ENCODE peak calls at places on chromosome 13, in seven cellular contexts. A is psoas muscle; Z is activated CD8-positive, alpha-beta T cell treated with anti-CD3 and anti-CD28 coated beads, Interleukin-2, amount 10 ng/mL, durations not matched to agents 7 days and 5 days; N is NCI-H2107; S is left ventricle myocardium superior; K is mammary epithelial cell; J is SK-N-SH. T is an unnamed sample.

GRCh38 chr13:71672527-71672926 is 194.5 kb downstream of the DACH1 start:
- DNase-seq in K (no peak), S (no peak), J (peak), Z (no peak), A (no peak), N (no peak), T (no peak)

GRCh38 chr13:26300140-26300539 is 46.2 kb downstream of the CDK8 start:
- DNase-seq in S (no peak), J (no peak), A (no peak), N (no peak), K (peak), Z (no peak), T (peak)

GRCh38 chr13:49366841-49367240 is 77.0 kb downstream of the CAB39L start:
- DNase-seq in N (no peak), K (no peak), A (no peak), S (no peak), Z (no peak), J (no peak), T (no peak)

GRCh38 chr13:42930136-42930535 is 61.9 kb downstream of the EPSTI1 start:
- DNase-seq in K (no peak), N (no peak), Z (no peak), A (no peak), S (no peak), J (no peak), T (no peak)

GRCh38 chr13:72920097-72920496 is 138.2 kb downstream of the PIBF1 start:
- DNase-seq in A (peak), J (no peak), N (no peak), K (peak), Z (no peak), S (peak), T (peak)

GRCh38 chr13:75550159-75550567 is 572 bp downstream of the UCHL3 start:
- DNase-seq in N (no peak), S (no peak), A (no peak), Z (peak), K (peak), J (peak), T (peak)

GRCh38 chr13:32311188-32311897 is 3.8 kb downstream of the ZAR1L start:
- DNase-seq in S (no peak), Z (no peak), J (no peak), A (peak), K (no peak), N (no peak), T (no peak)

GRCh38 chr13:68358218-68358817 is 1128.2 kb upstream of the PCDH9 start:
- DNase-seq in Z (no peak), N (no peak), K (no peak), S (no peak), A (no peak), J (no peak), T (no peak)

GRCh38 chr13:33401238-33401637 is 115.7 kb upstream of the STARD13 start:
- DNase-seq in Z (no peak), S (peak), N (peak), A (no peak), J (no peak), K (no peak), T (no peak)

GRCh38 chr13:58949646-58950045 is 1214.1 kb downstream of the DIAPH3 start:
- DNase-seq in S (no peak), K (no peak), J (no peak), N (no peak), Z (no peak), A (no peak), T (no peak)

GRCh38 chr13:39394811-39395685 is 207.9 kb downstream of the LHFPL6 start:
- DNase-seq in Z (no peak), S (peak), J (peak), K (no peak), A (no peak), N (no peak), T (no peak)

GRCh38 chr13:76292726-76293125 is 593.5 kb downstream of the KCTD12 start:
- DNase-seq in N (no peak), J (no peak), Z (no peak), S (no peak), A (no peak), K (no peak), T (no peak)

GRCh38 chr13:36212789-36213188 is 1.6 kb downstream of the SOHLH2 start:
- DNase-seq in J (no peak), K (no peak), Z (no peak), A (no peak), S (no peak), N (no peak), T (no peak)

GRCh38 chr13:100300708-100301107 is 211.8 kb downstream of the PCCA start:
- DNase-seq in J (no peak), S (no peak), K (peak), Z (no peak), A (no peak), N (no peak), T (no peak)

GRCh38 chr13:113159701-113160100 is 1.3 kb downstream of the PROZ start:
- DNase-seq in S (no peak), N (no peak), K (no peak), J (no peak), A (no peak), Z (no peak), T (no peak)

GRCh38 chr13:112722433-112723250 is 32.8 kb downstream of the ATP11A start:
- DNase-seq in A (no peak), N (no peak), Z (no peak), J (no peak), S (peak), K (peak), T (peak)

GRCh38 chr13:35881360-35881759 is 249.8 kb downstream of the DCLK1 start:
- DNase-seq in A (no peak), K (no peak), N (no peak), S (no peak), Z (no peak), J (no peak), T (peak)

GRCh38 chr13:85853161-85853894 is 54.1 kb upstream of the SLITRK6 start:
- DNase-seq in J (no peak), A (no peak), K (no peak), N (no peak), S (no peak), Z (no peak), T (no peak)

GRCh38 chr13:106083620-106084350 is 451.7 kb downstream of the EFNB2 start:
- DNase-seq in Z (no peak), K (peak), A (no peak), S (no peak), N (no peak), J (peak), T (peak)

GRCh38 chr13:40406405-40407138 is 259.9 kb downstream of the FOXO1 start:
- DNase-seq in A (no peak), K (peak), S (no peak), J (no peak), Z (no peak), N (no peak), T (peak)

GRCh38 chr13:107866007-107866665 is 349.2 kb downstream of the LIG4 start:
- DNase-seq in A (no peak), N (no peak), Z (no peak), S (no peak), K (peak), J (peak), T (peak)

GRCh38 chr13:91817250-91817649 is 418.8 kb downstream of the GPC5 start:
- DNase-seq in S (no peak), J (peak), N (no peak), A (no peak), K (peak), Z (no peak), T (peak)